ENCODE peak calls at places on chromosomes 4 and X, in eight cellular contexts. X is activated T-cell treated with anti-CD3 and anti-CD28 coated beads for 1 hour; G is dermis microvascular lymphatic vessel endothelial cell; D is stimulated activated CD4-positive, alpha-beta T cell treated with anti-CD3 and anti-CD28 coated beads, Interleukin-4, amount 100 ng/mL, for 24 hours; I is neural crest cell; W is nucleus accumbens; R is NCI-H1694 treated with DMSO at 0.1 percent for 48 hours; K is activated CD4-positive, alpha-beta T cell treated with anti-CD3 and anti-CD28 coated beads, Interleukin-2, amount 50 U/mL, for 1 hour. M is an unnamed sample.

GRCh38 chr4:6115342-6115741 is 85.0 kb downstream of the JAKMIP1 start:
- DNase-seq in K (no peak), W (no peak), D (no peak), X (no peak), I (no peak), G (no peak), R (no peak), M (no peak)

GRCh38 chrX:149467920-149468319 is 37.2 kb downstream of the IDS start:
- DNase-seq in R (no peak), K (no peak), X (no peak), W (no peak), I (no peak), G (no peak), D (no peak), M (no peak)

GRCh38 chrX:4925911-4926310 is 1212.5 kb upstream of the PRKX start:
- DNase-seq in K (no peak), G (no peak), D (no peak), R (no peak), I (no peak), W (no peak), X (no peak), M (no peak)

GRCh38 chr4:186534056-186534455 is 21.3 kb downstream of the MTNR1A start:
- DNase-seq in W (no peak), D (no peak), K (no peak), X (no peak), I (no peak), R (no peak), G (no peak), M (no peak)

GRCh38 chrX:2901367-2902036 is 27.6 kb downstream of the ARSD start:
- DNase-seq in G (no peak), D (no peak), I (no peak), K (no peak), W (no peak), R (no peak), X (no peak), M (no peak)

GRCh38 chr4:85787133-85787532 is 312.2 kb downstream of the ARHGAP24 start:
- DNase-seq in K (no peak), G (peak), I (no peak), X (no peak), D (no peak), W (no peak), R (no peak), M (peak)

GRCh38 chrX:104428231-104428630 is 137.8 kb upstream of the IL1RAPL2 start:
- DNase-seq in I (no peak), X (no peak), R (no peak), G (no peak), D (no peak), K (no peak), W (no peak), M (no peak)

GRCh38 chrX:68307767-68308166 is 125.5 kb downstream of the OPHN1 start:
- DNase-seq in X (no peak), G (no peak), I (no peak), R (no peak), K (no peak), W (no peak), D (no peak), M (peak)

GRCh38 chr4:182862166-182862875 is 54.9 kb downstream of the DCTD start:
- DNase-seq in W (no peak), G (no peak), K (no peak), X (no peak), D (no peak), I (no peak), R (no peak), M (no peak)

GRCh38 chr4:86033171-86033570 is 326.7 kb downstream of the MAPK10 start:
- DNase-seq in D (no peak), W (no peak), R (no peak), K (no peak), G (peak), I (no peak), X (no peak), M (peak)

GRCh38 chrX:68490644-68491043 is 8.2 kb upstream of the YIPF6 start:
- DNase-seq in R (no peak), W (no peak), X (no peak), I (no peak), D (no peak), G (peak), K (no peak), M (peak)

GRCh38 chr4:75512336-75513211 is 1.6 kb downstream of the RCHY1 start:
- DNase-seq in D (no peak), X (no peak), W (no peak), K (no peak), G (peak), I (no peak), R (no peak), M (peak)

GRCh38 chr4:2413821-2414610 is 4.4 kb downstream of the ZFYVE28 start:
- DNase-seq in I (no peak), D (peak), W (no peak), K (no peak), X (no peak), G (peak), R (no peak), M (peak)

GRCh38 chrX:69503228-69503834 is 795 bp upstream of the NALF2 start:
- DNase-seq in K (no peak), R (peak), I (no peak), X (no peak), G (no peak), W (peak), D (no peak), M (no peak)

GRCh38 chrX:122238801-122239200 is 945.3 kb upstream of the GRIA3 start:
- DNase-seq in I (no peak), D (no peak), R (peak), K (no peak), G (no peak), X (no peak), W (no peak), M (peak)

GRCh38 chrX:42102586-42103282 is 179.4 kb upstream of the CASK start:
- DNase-seq in K (no peak), I (no peak), G (no peak), X (no peak), W (no peak), R (no peak), D (no peak), M (peak)

GRCh38 chr4:75344915-75345314 is 169.3 kb downstream of the RCHY1 start:
- DNase-seq in X (no peak), R (no peak), G (no peak), W (no peak), K (no peak), I (no peak), D (no peak), M (peak)

GRCh38 chr4:159097785-159098184 is 5.1 kb upstream of the RAPGEF2 start:
- DNase-seq in K (no peak), G (peak), I (no peak), X (no peak), D (no peak), R (no peak), W (no peak), M (no peak)

GRCh38 chrX:19512961-19513360 is 2.3 kb downstream of the MAP3K15 start:
- DNase-seq in I (no peak), W (no peak), R (no peak), X (no peak), K (no peak), G (no peak), D (no peak), M (no peak)

GRCh38 chr4:85825937-85826678 is 351.2 kb downstream of the ARHGAP24 start:
- DNase-seq in D (no peak), W (no peak), X (no peak), K (no peak), I (peak), R (peak), G (peak), M (peak)

GRCh38 chrX:154519389-154519788 is 3.4 kb upstream of the FAM3A start:
- DNase-seq in K (no peak), X (no peak), W (no peak), I (no peak), G (no peak), R (no peak), D (no peak), M (no peak)

GRCh38 chrX:23292979-23293651 is 41.5 kb upstream of the PTCHD1 start:
- DNase-seq in R (no peak), D (no peak), W (peak), X (no peak), I (no peak), K (no peak), G (no peak), M (no peak)

GRCh38 chr4:16505726-16506125 is 279.5 kb upstream of the TAPT1 start:
- DNase-seq in K (no peak), X (no peak), W (no peak), G (peak), I (no peak), D (no peak), R (no peak), M (peak)

GRCh38 chr4:141845901-141846300 is 209.5 kb downstream of the IL15 start:
- DNase-seq in D (no peak), W (no peak), X (no peak), K (no peak), I (no peak), G (no peak), R (no peak), M (no peak)

GRCh38 chr4:87555751-87556619 is 26.8 kb upstream of the SPARCL1 start:
- DNase-seq in D (no peak), W (no peak), G (peak), R (no peak), X (no peak), K (no peak), I (no peak), M (peak)

GRCh38 chrX:78333521-78333920 is 6.1 kb upstream of the CYSLTR1 start:
- DNase-seq in W (no peak), R (no peak), X (no peak), G (no peak), D (no peak), K (no peak), I (no peak), M (peak)

GRCh38 chr4:91502365-91502764 is 801.4 kb upstream of the GRID2 start:
- DNase-seq in I (no peak), K (no peak), D (no peak), R (peak), W (no peak), G (no peak), X (no peak), M (no peak)

GRCh38 chr4:97866821-97867556 is 276.3 kb downstream of the STPG2 start:
- DNase-seq in G (no peak), R (no peak), X (no peak), W (no peak), D (no peak), I (no peak), K (no peak), M (no peak)

GRCh38 chr4:173038192-173038896 is 130.3 kb upstream of the GALNT7 start:
- DNase-seq in K (no peak), X (no peak), D (no peak), G (no peak), W (no peak), R (no peak), I (no peak), M (no peak)